ENCODE peak calls at places on chromosomes 5 and 9, in five cellular contexts. C is NCI-H1436 treated with DMSO at 0.1 percent for 48 hours; Q is CD8-positive, alpha-beta memory T cell; R is NCI-H1105 treated with DMSO at 0.1 percent for 48 hours; U is EL. M is an unnamed sample.

GRCh38 chr5:145939532-145940065 is 3.2 kb downstream of the SH3RF2 start:
- DNase-seq in C (no peak), Q (no peak), R (no peak), U (no peak), M (no peak)

GRCh38 chr5:73564018-73564417 is 1.4 kb downstream of the ANKRA2 start:
- DNase-seq in C (no peak), Q (no peak), R (no peak), U (peak), M (no peak)

GRCh38 chr9:96148634-96149138 is 153.3 kb downstream of the HSD17B3 start:
- DNase-seq in C (no peak), Q (no peak), R (peak), U (no peak), M (no peak)

GRCh38 chr9:88418715-88419540 is 30.7 kb downstream of the SPIN1 start:
- DNase-seq in C (no peak), Q (no peak), R (no peak), U (peak), M (peak)

GRCh38 chr5:40674661-40675235 is 5.0 kb upstream of the PTGER4 start:
- DNase-seq in C (no peak), Q (no peak), R (no peak), U (no peak), M (no peak)

GRCh38 chr5:90602681-90603080 is 44.1 kb downstream of the ADGRV1 start:
- DNase-seq in C (no peak), Q (no peak), R (no peak), U (no peak), M (no peak)

GRCh38 chr9:116027511-116027910 is 126.1 kb upstream of the PAPPA start:
- DNase-seq in C (no peak), Q (no peak), R (no peak), U (peak), M (no peak)

GRCh38 chr5:41754857-41755256 is 115.4 kb downstream of the OXCT1 start:
- DNase-seq in C (no peak), Q (no peak), R (no peak), U (no peak), M (no peak)

GRCh38 chr9:126131066-126132010 is 195.3 kb upstream of the MVB12B start:
- DNase-seq in C (no peak), Q (no peak), R (no peak), U (no peak), M (no peak)

GRCh38 chr5:173793677-173794570 is 94.2 kb upstream of the CPEB4 start:
- DNase-seq in C (no peak), Q (no peak), R (no peak), U (peak), M (no peak)

GRCh38 chr5:173699959-173700358 is 83.5 kb upstream of the BOD1 start:
- DNase-seq in C (no peak), Q (no peak), R (no peak), U (no peak), M (no peak)

GRCh38 chr5:141992349-141992963 is 20.4 kb downstream of the GNPDA1 start:
- DNase-seq in C (no peak), Q (peak), R (peak), U (peak), M (peak)

GRCh38 chr9:72362118-72362531 is 2.9 kb downstream of the ZFAND5 start:
- DNase-seq in C (no peak), Q (no peak), R (no peak), U (no peak), M (no peak)

GRCh38 chr9:116589392-116590354 is 97.4 kb upstream of the TRIM32 start:
- DNase-seq in C (no peak), Q (no peak), R (no peak), U (peak), M (peak)

GRCh38 chr5:164203581-164204225 is 698.3 kb downstream of the MAT2B start:
- DNase-seq in C (no peak), Q (no peak), R (no peak), U (no peak), M (no peak)

GRCh38 chr5:56346044-56346710 is 113.0 kb upstream of the ANKRD55 start:
- DNase-seq in C (no peak), Q (no peak), R (no peak), U (peak), M (no peak)

GRCh38 chr9:121684381-121685145 is 33.1 kb downstream of the DAB2IP start:
- DNase-seq in C (no peak), Q (no peak), R (no peak), U (peak), M (no peak)

GRCh38 chr9:98899399-98900056 is 44.2 kb upstream of the COL15A1 start:
- DNase-seq in C (no peak), Q (no peak), R (no peak), U (peak), M (no peak)

GRCh38 chr5:143680672-143681259 is 131.2 kb upstream of the HMHB1 start:
- DNase-seq in C (no peak), Q (no peak), R (no peak), U (no peak), M (no peak)

GRCh38 chr5:2142456-2142954 is 259.8 kb upstream of the IRX4 start:
- DNase-seq in C (no peak), Q (no peak), R (no peak), U (no peak), M (no peak)

GRCh38 chr9:3342159-3342777 is 183.5 kb downstream of the RFX3 start:
- DNase-seq in C (no peak), Q (no peak), R (no peak), U (no peak), M (no peak)

GRCh38 chr9:133130721-133131244 is 9.7 kb upstream of the RALGDS start:
- DNase-seq in C (no peak), Q (peak), R (no peak), U (no peak), M (peak)

GRCh38 chr5:178373711-178374110 is 141.1 kb upstream of the PHYKPL start:
- DNase-seq in C (no peak), Q (no peak), R (no peak), U (no peak), M (no peak)

GRCh38 chr5:16712178-16712577 is 95.4 kb upstream of the RETREG1 start:
- DNase-seq in C (no peak), Q (no peak), R (peak), U (no peak), M (no peak)

GRCh38 chr9:112558476-112558875 is 71.8 kb downstream of the KIAA1958 start:
- DNase-seq in C (no peak), Q (no peak), R (no peak), U (peak), M (no peak)

GRCh38 chr5:94850960-94851359 is 232.5 kb downstream of the SLF1 start:
- DNase-seq in C (no peak), Q (no peak), R (no peak), U (no peak), M (no peak)

GRCh38 chr9:69645488-69645887 is 26.7 kb downstream of the APBA1 start:
- DNase-seq in C (peak), Q (no peak), R (peak), U (no peak), M (no peak)

GRCh38 chr5:93164690-93165089 is 416.3 kb downstream of the NR2F1-AS1 start:
- DNase-seq in C (no peak), Q (no peak), R (no peak), U (peak), M (no peak)

GRCh38 chr9:15401266-15401665 is 21.4 kb upstream of the SNAPC3 start:
- DNase-seq in C (no peak), Q (no peak), R (no peak), U (peak), M (no peak)

GRCh38 chr9:73183917-73184861 is 32.5 kb downstream of the ANXA1 start:
- DNase-seq in C (no peak), Q (peak), R (peak), U (peak), M (no peak)

GRCh38 chr5:176735383-176736265 is 74.7 kb upstream of the UNC5A start:
- DNase-seq in C (no peak), Q (no peak), R (no peak), U (no peak), M (no peak)

M was measured in stimulated activated CD4-positive, alpha-beta T cell treated with anti-CD3 and anti-CD28 coated beads, Interleukin-4, amount 100 ng/mL, for 24 hours.